ENCODE peak calls at places on chromosomes 16 and 17, in eight cellular contexts. One of them, this sample, is unnamed.

GRCh38 chr16:10741844-10742243 is 1.8 kb upstream of the NUBP1 start:
- DNase-seq in adipocyte: no peak
- DNase-seq in IMR-90: peak; percentile 36
- DNase-seq in effector memory CD4-positive, alpha-beta T cell: no peak
- DNase-seq in tibial nerve: no peak
- DNase-seq in keratinocyte: no peak
- DNase-seq in mammary epithelial cell: no peak
- DNase-seq in stomach: peak; percentile 61
- DNase-seq in this sample: peak; percentile 58

GRCh38 chr16:30786936-30787612 is at the start of gene ZNF629:
- DNase-seq in keratinocyte: no peak
- DNase-seq in effector memory CD4-positive, alpha-beta T cell: no peak
- DNase-seq in IMR-90: peak; percentile 57
- DNase-seq in stomach: peak; percentile 71
- DNase-seq in adipocyte: peak; percentile 80
- DNase-seq in mammary epithelial cell: peak; percentile 49
- DNase-seq in tibial nerve: peak; percentile 76
- DNase-seq in this sample: peak; percentile 63

GRCh38 chr17:75531724-75532090 is 6.2 kb downstream of the LLGL2 start:
- DNase-seq in stomach: no peak
- DNase-seq in effector memory CD4-positive, alpha-beta T cell: no peak
- DNase-seq in adipocyte: no peak
- DNase-seq in tibial nerve: no peak
- DNase-seq in keratinocyte: no peak
- DNase-seq in mammary epithelial cell: peak; percentile 38
- DNase-seq in IMR-90: no peak
- DNase-seq in this sample: no peak

GRCh38 chr16:88959022-88959421 is 18.0 kb downstream of the CBFA2T3 start:
- DNase-seq in tibial nerve: no peak
- DNase-seq in stomach: no peak
- DNase-seq in keratinocyte: no peak
- DNase-seq in effector memory CD4-positive, alpha-beta T cell: no peak
- DNase-seq in IMR-90: no peak
- DNase-seq in mammary epithelial cell: no peak
- DNase-seq in adipocyte: no peak
- DNase-seq in this sample: no peak

GRCh38 chr17:58531661-58532554 is 17.5 kb upstream of the MTMR4 start:
- DNase-seq in mammary epithelial cell: peak; percentile 29
- DNase-seq in tibial nerve: no peak
- DNase-seq in keratinocyte: no peak
- DNase-seq in effector memory CD4-positive, alpha-beta T cell: peak; percentile 36
- DNase-seq in adipocyte: peak; percentile 74
- DNase-seq in stomach: peak; percentile 68
- DNase-seq in IMR-90: peak; percentile 21
- DNase-seq in this sample: peak; percentile 66

GRCh38 chr17:35892091-35892637 is 12.0 kb upstream of the CCL5 start:
- DNase-seq in keratinocyte: no peak
- DNase-seq in mammary epithelial cell: peak; percentile 33
- DNase-seq in tibial nerve: no peak
- DNase-seq in IMR-90: peak; percentile 12
- DNase-seq in stomach: no peak
- DNase-seq in effector memory CD4-positive, alpha-beta T cell: peak; percentile 47
- DNase-seq in adipocyte: no peak
- DNase-seq in this sample: peak; percentile 15

GRCh38 chr16:353404-354285 is 1.1 kb upstream of the AXIN1 start:
- DNase-seq in effector memory CD4-positive, alpha-beta T cell: no peak
- DNase-seq in mammary epithelial cell: peak; percentile 38
- DNase-seq in keratinocyte: no peak
- DNase-seq in stomach: no peak
- DNase-seq in tibial nerve: no peak
- DNase-seq in IMR-90: no peak
- DNase-seq in adipocyte: no peak
- DNase-seq in this sample: peak; percentile 26

GRCh38 chr16:10045291-10045775 is 136.9 kb downstream of the GRIN2A start:
- DNase-seq in stomach: no peak
- DNase-seq in tibial nerve: no peak
- DNase-seq in effector memory CD4-positive, alpha-beta T cell: no peak
- DNase-seq in adipocyte: no peak
- DNase-seq in keratinocyte: no peak
- DNase-seq in IMR-90: no peak
- DNase-seq in mammary epithelial cell: no peak
- DNase-seq in this sample: no peak

GRCh38 chr17:15892679-15893332 is 52.1 kb upstream of the ADORA2B start:
- DNase-seq in stomach: no peak
- DNase-seq in adipocyte: no peak
- DNase-seq in keratinocyte: no peak
- DNase-seq in IMR-90: peak; percentile 16
- DNase-seq in tibial nerve: no peak
- DNase-seq in mammary epithelial cell: peak; percentile 46
- DNase-seq in effector memory CD4-positive, alpha-beta T cell: no peak
- DNase-seq in this sample: no peak

GRCh38 chr17:9729034-9729650 is 62.2 kb downstream of the DHRS7C start:
- DNase-seq in effector memory CD4-positive, alpha-beta T cell: no peak
- DNase-seq in keratinocyte: peak; percentile 26
- DNase-seq in adipocyte: peak; percentile 70
- DNase-seq in IMR-90: peak; percentile 45
- DNase-seq in stomach: no peak
- DNase-seq in mammary epithelial cell: peak; percentile 41
- DNase-seq in tibial nerve: peak; percentile 30
- DNase-seq in this sample: peak; percentile 31

GRCh38 chr16:63976345-63976744 is 1145.5 kb downstream of the CDH11 start:
- DNase-seq in mammary epithelial cell: no peak
- DNase-seq in keratinocyte: no peak
- DNase-seq in IMR-90: no peak
- DNase-seq in tibial nerve: no peak
- DNase-seq in stomach: no peak
- DNase-seq in effector memory CD4-positive, alpha-beta T cell: no peak
- DNase-seq in adipocyte: peak; percentile 56
- DNase-seq in this sample: no peak

GRCh38 chr17:27559506-27559931 is 71.5 kb upstream of the LGALS9 start:
- DNase-seq in stomach: no peak
- DNase-seq in mammary epithelial cell: no peak
- DNase-seq in effector memory CD4-positive, alpha-beta T cell: no peak
- DNase-seq in IMR-90: peak; percentile 87
- DNase-seq in keratinocyte: no peak
- DNase-seq in adipocyte: peak; percentile 15
- DNase-seq in tibial nerve: peak; percentile 21
- DNase-seq in this sample: peak; percentile 46

GRCh38 chr17:1588781-1589585 is 26.4 kb upstream of the PITPNA start:
- DNase-seq in keratinocyte: no peak
- DNase-seq in tibial nerve: no peak
- DNase-seq in IMR-90: no peak
- DNase-seq in adipocyte: no peak
- DNase-seq in stomach: no peak
- DNase-seq in mammary epithelial cell: no peak
- DNase-seq in effector memory CD4-positive, alpha-beta T cell: no peak
- DNase-seq in this sample: peak; percentile 21

GRCh38 chr17:15935891-15936290 is 9.0 kb upstream of the ADORA2B start:
- DNase-seq in keratinocyte: no peak
- DNase-seq in stomach: no peak
- DNase-seq in effector memory CD4-positive, alpha-beta T cell: no peak
- DNase-seq in mammary epithelial cell: no peak
- DNase-seq in IMR-90: no peak
- DNase-seq in adipocyte: no peak
- DNase-seq in tibial nerve: no peak
- DNase-seq in this sample: no peak

GRCh38 chr17:29121442-29121841 is 58.8 kb downstream of the MYO18A start:
- DNase-seq in mammary epithelial cell: no peak
- DNase-seq in IMR-90: no peak
- DNase-seq in keratinocyte: no peak
- DNase-seq in effector memory CD4-positive, alpha-beta T cell: no peak
- DNase-seq in tibial nerve: no peak
- DNase-seq in stomach: no peak
- DNase-seq in adipocyte: no peak
- DNase-seq in this sample: no peak

DNA sequence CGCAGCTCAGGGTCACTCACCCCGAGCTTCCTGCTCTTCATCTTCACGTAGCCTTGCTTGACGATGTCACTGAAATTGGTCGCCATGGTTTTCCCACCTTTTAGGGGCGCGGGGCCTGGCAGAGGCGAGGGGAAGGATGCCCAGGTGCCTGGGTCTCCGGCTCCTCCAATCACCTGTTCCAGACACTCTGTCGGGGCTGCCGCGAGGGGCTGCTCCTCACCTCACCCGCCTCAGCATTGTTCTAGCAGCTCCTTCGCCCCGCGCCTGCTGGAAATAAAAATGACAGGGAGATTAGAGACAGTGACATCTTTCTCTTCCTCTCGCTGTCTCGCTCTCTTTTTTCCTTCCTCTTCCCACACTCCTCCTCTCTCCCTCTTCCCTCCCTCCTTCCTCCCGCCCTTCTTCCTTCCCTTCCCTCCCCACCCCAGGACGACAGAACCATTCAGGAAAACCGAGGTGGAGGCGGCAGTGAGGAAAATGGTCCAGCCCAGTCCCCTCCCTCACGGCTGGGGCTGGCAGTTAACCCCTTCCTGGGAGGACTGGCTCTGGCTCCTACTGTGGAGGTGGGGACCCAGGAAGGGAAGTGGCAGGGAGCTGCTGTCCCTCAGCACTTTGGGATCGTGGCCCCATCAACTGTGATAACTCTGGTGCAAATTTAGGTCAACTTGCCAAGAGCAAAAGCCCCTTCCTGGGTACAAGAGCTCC is 6.7 kb downstream of the DOK4 start:
- DNase-seq in adipocyte: peak; percentile 72
- DNase-seq in IMR-90: peak; percentile 54
- DNase-seq in mammary epithelial cell: peak; percentile 35
- DNase-seq in keratinocyte: no peak
- DNase-seq in effector memory CD4-positive, alpha-beta T cell: no peak
- DNase-seq in tibial nerve: no peak
- DNase-seq in stomach: peak; percentile 66
- DNase-seq in this sample: peak; percentile 63
- H3K4me3 ChIP-seq in adipocyte: peak overlapping the region; percentile 86
- H3K4me3 ChIP-seq in IMR-90: peak overlapping the region; percentile 42
- H3K4me3 ChIP-seq in mammary epithelial cell: peak overlapping the region; percentile 38
- H3K4me3 ChIP-seq in keratinocyte: no peak overlapping the region
- H3K4me3 ChIP-seq in effector memory CD4-positive, alpha-beta T cell: no peak overlapping the region
- H3K4me3 ChIP-seq in tibial nerve: peak overlapping the region; percentile 50
- H3K4me3 ChIP-seq in stomach: peak overlapping the region; percentile 44
- H3K4me3 ChIP-seq in this sample: peak overlapping the region; percentile 61

GRCh38 chr16:19188406-19188805 is 20.4 kb downstream of the SYT17 start:
- DNase-seq in tibial nerve: no peak
- DNase-seq in keratinocyte: no peak
- DNase-seq in adipocyte: no peak
- DNase-seq in mammary epithelial cell: no peak
- DNase-seq in stomach: no peak
- DNase-seq in effector memory CD4-positive, alpha-beta T cell: no peak
- DNase-seq in IMR-90: no peak
- DNase-seq in this sample: no peak
- H3K4me3 ChIP-seq in tibial nerve: no peak overlapping the region
- H3K4me3 ChIP-seq in keratinocyte: no peak overlapping the region
- H3K4me3 ChIP-seq in adipocyte: no peak overlapping the region
- H3K4me3 ChIP-seq in mammary epithelial cell: no peak overlapping the region
- H3K4me3 ChIP-seq in stomach: no peak overlapping the region
- H3K4me3 ChIP-seq in effector memory CD4-positive, alpha-beta T cell: no peak overlapping the region
- H3K4me3 ChIP-seq in IMR-90: no peak overlapping the region
- H3K4me3 ChIP-seq in this sample: no peak overlapping the region

DNA sequence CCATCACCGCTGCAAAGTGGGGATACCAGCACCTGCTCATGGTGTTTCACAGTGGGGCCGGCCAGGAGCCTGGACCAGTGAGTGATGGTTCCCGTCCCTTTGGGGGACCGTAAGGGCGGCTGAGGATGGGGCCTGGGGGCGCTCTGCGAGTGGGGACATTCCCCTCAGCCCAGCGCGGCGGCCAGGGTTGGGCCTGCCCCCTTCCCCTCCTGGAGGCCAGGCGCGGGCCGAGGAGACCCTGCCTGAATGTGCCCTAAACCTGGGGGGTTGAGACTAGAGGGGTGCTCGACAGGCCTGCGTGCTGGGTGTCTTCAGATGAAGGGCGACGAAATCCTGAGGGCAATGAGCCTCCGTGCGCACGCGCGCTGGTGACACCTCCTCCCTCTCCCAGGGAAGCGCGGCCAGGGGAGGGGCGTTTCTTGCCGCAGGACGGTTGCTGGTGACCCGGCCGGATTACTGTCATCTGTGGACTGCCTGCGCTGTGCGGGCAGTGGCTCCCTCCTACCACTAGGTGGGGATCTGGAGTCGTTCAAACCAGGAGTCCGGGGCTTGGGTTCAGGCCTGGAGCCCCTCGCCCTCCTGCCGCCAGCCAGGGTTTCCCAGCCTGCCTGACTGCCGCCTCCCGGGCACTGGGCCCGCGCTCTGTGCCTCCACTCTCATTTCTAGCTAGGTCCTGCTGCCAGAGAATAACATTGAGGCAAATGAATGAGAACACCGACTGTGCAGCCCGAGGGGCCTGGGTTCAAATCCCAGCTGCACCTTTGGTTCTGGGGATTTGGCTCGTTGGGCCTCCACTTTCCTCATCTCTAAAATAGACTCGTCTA is 17.1 kb downstream of the TBX2 start:
- DNase-seq in effector memory CD4-positive, alpha-beta T cell: no peak
- DNase-seq in stomach: peak; percentile 74
- DNase-seq in keratinocyte: no peak
- DNase-seq in tibial nerve: peak; percentile 77
- DNase-seq in mammary epithelial cell: peak; percentile 50
- DNase-seq in IMR-90: peak; percentile 87
- DNase-seq in adipocyte: peak; percentile 94
- DNase-seq in this sample: peak; percentile 98
- H3K4me3 ChIP-seq in effector memory CD4-positive, alpha-beta T cell: no peak overlapping the region
- H3K4me3 ChIP-seq in stomach: peak overlapping the region; percentile 15
- H3K4me3 ChIP-seq in keratinocyte: no peak overlapping the region
- H3K4me3 ChIP-seq in tibial nerve: peak overlapping the region; percentile 8
- H3K4me3 ChIP-seq in mammary epithelial cell: no peak overlapping the region
- H3K4me3 ChIP-seq in IMR-90: no peak overlapping the region
- H3K4me3 ChIP-seq in adipocyte: peak overlapping the region; percentile 57
- H3K4me3 ChIP-seq in this sample: peak overlapping the region; percentile 40

GRCh38 chr17:63039899-63040602 is 74.0 kb downstream of the TANC2 start:
- DNase-seq in effector memory CD4-positive, alpha-beta T cell: no peak
- DNase-seq in tibial nerve: no peak
- DNase-seq in keratinocyte: no peak
- DNase-seq in adipocyte: peak; percentile 52
- DNase-seq in IMR-90: peak; percentile 56
- DNase-seq in mammary epithelial cell: peak; percentile 50
- DNase-seq in stomach: no peak
- DNase-seq in this sample: peak; percentile 76
- H3K4me3 ChIP-seq in effector memory CD4-positive, alpha-beta T cell: no peak overlapping the region
- H3K4me3 ChIP-seq in tibial nerve: no peak overlapping the region
- H3K4me3 ChIP-seq in keratinocyte: no peak overlapping the region
- H3K4me3 ChIP-seq in adipocyte: peak overlapping the region; percentile 39
- H3K4me3 ChIP-seq in IMR-90: no peak overlapping the region
- H3K4me3 ChIP-seq in mammary epithelial cell: no peak overlapping the region
- H3K4me3 ChIP-seq in stomach: no peak overlapping the region
- H3K4me3 ChIP-seq in this sample: no peak overlapping the region

DNA sequence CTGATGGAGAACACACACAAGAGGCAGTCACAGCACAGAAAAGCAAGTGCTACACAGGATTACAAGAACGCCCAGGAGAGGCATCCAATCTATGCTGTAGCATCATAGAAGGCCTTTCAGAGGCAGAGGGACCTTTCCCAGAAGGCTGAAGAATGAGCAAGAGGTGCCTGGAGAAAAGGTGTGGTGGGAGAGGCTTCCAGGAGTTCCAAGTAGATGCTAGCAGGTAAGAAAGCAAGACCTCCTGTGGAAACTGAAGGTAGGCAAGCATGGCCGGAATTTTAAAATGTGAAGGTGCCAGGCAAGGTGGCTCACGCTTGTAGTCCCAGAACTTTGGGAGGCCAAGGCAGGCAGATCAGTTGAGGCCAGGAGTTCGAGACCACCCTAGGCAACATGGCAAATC is 2.1 kb downstream of the ARHGAP17 start:
- DNase-seq in effector memory CD4-positive, alpha-beta T cell: no peak
- DNase-seq in stomach: no peak
- DNase-seq in mammary epithelial cell: no peak
- DNase-seq in tibial nerve: no peak
- DNase-seq in keratinocyte: no peak
- DNase-seq in adipocyte: no peak
- DNase-seq in IMR-90: no peak
- DNase-seq in this sample: no peak
- H3K4me3 ChIP-seq in effector memory CD4-positive, alpha-beta T cell: no peak overlapping the region
- H3K4me3 ChIP-seq in stomach: peak overlapping the region; percentile 8
- H3K4me3 ChIP-seq in mammary epithelial cell: no peak overlapping the region
- H3K4me3 ChIP-seq in tibial nerve: peak overlapping the region; percentile 94
- H3K4me3 ChIP-seq in keratinocyte: no peak overlapping the region
- H3K4me3 ChIP-seq in adipocyte: peak overlapping the region; percentile 95
- H3K4me3 ChIP-seq in IMR-90: peak overlapping the region; percentile 10
- H3K4me3 ChIP-seq in this sample: peak overlapping the region; percentile 96